ENCODE peak calls at places on chromosomes 2 and 18, in four cellular contexts. D is heart right ventricle, P is left cardiac atrium, N is amygdala. R is an unnamed sample.

GRCh38 chr2:53353372-53354111 is 414.1 kb upstream of the CHAC2 start:
- DNase-seq in D (no peak), P (no peak), N (no peak), R (no peak)

GRCh38 chr18:67551146-67551545 is 34.6 kb upstream of the DSEL start:
- DNase-seq in D (no peak), P (no peak), N (no peak), R (no peak)

GRCh38 chr2:69645026-69645425 is 1.5 kb upstream of the AAK1 start:
- DNase-seq in D (no peak), P (no peak), N (no peak), R (no peak)

GRCh38 chr2:98350411-98350810 is 4.2 kb downstream of the CNGA3 start:
- DNase-seq in D (no peak), P (no peak), N (no peak), R (no peak)

GRCh38 chr2:188024811-188025210 is 266.9 kb upstream of the GULP1 start:
- DNase-seq in D (no peak), P (no peak), N (no peak), R (no peak)

GRCh38 chr2:108536133-108536780 is 2.0 kb downstream of the LIMS1 start:
- DNase-seq in D (no peak), P (no peak), N (no peak), R (no peak)

GRCh38 chr2:54559593-54560145 is 103.5 kb downstream of the SPTBN1 start:
- DNase-seq in D (no peak), P (peak), N (no peak), R (no peak)

GRCh38 chr2:167675906-167676305 is 571.5 kb downstream of the STK39 start:
- DNase-seq in D (no peak), P (no peak), N (no peak), R (no peak)

GRCh38 chr2:75456825-75457224 is 103.9 kb downstream of the EVA1A start:
- DNase-seq in D (no peak), P (no peak), N (no peak), R (no peak)

GRCh38 chr2:95760839-95761525 is 169.2 kb downstream of the TRIM43 start:
- DNase-seq in D (no peak), P (no peak), N (no peak), R (no peak)

GRCh38 chr2:8536686-8537571 is 144.9 kb upstream of the ID2 start:
- DNase-seq in D (no peak), P (no peak), N (no peak), R (no peak)

GRCh38 chr2:239473211-239473805 is 72.5 kb upstream of the HDAC4 start:
- DNase-seq in D (no peak), P (peak), N (no peak), R (no peak)

GRCh38 chr2:144320491-144320890 is 199.4 kb downstream of the ZEB2 start:
- DNase-seq in D (no peak), P (no peak), N (no peak), R (no peak)

GRCh38 chr2:101406867-101407266 is 19.6 kb upstream of the CREG2 start:
- DNase-seq in D (no peak), P (no peak), N (no peak), R (no peak)

GRCh38 chr2:51866361-51866760 is 834.4 kb upstream of the NRXN1 start:
- DNase-seq in D (no peak), P (no peak), N (no peak), R (no peak)